ENCODE peak calls at places on chromosomes 5 and 9, in seven cellular contexts. R is brain microvascular endothelial cell; L is CD4-positive, alpha-beta T cell; C is pancreas; O is thoracic aorta; D is stomach; F is right lobe of liver. E is an unnamed sample. For H3K27me3, the result is how much of the 10 kb centered on the place peaks cover.

GRCh38 chr5:95759005-95759404 is 27.9 kb downstream of the RHOBTB3 start:
- DNase-seq in R (no peak), L (no peak), C (no peak), O (no peak), D (no peak), F (peak), E (no peak)

GRCh38 chr5:102421647-102422046 is 77.2 kb downstream of the SLCO6A1 start:
- DNase-seq in R (no peak), L (no peak), C (no peak), O (no peak), D (no peak), F (peak), E (no peak)

GRCh38 chr9:77820293-77820954 is 172.3 kb upstream of the GNA14 start:
- DNase-seq in R (peak), L (no peak), C (no peak), O (no peak), D (no peak), F (no peak), E (no peak)

GRCh38 chr5:176387384-176387925 is 943 bp downstream of the NOP16 start:
- DNase-seq in R (no peak), L (no peak), C (no peak), O (no peak), D (no peak), F (no peak), E (no peak)

GRCh38 chr9:93326056-93326455 is 125.4 kb upstream of the FAM120A start:
- DNase-seq in R (no peak), L (no peak), C (no peak), O (no peak), D (no peak), F (no peak), E (no peak)

GRCh38 chr5:1066676-1067075 is 45.2 kb downstream of the SLC12A7 start:
- DNase-seq in R (no peak), L (no peak), C (no peak), O (no peak), D (no peak), F (no peak), E (no peak)

GRCh38 chr9:13529321-13530104 is 250.0 kb upstream of the MPDZ start:
- DNase-seq in R (no peak), L (no peak), C (no peak), O (no peak), D (no peak), F (no peak), E (no peak)

GRCh38 chr5:78509884-78510769 is 138.4 kb downstream of the LHFPL2 start:
- DNase-seq in R (no peak), L (no peak), C (peak), O (peak), D (peak), F (peak), E (peak)

GRCh38 chr9:121313458-121314152 is 45.6 kb downstream of the GSN start:
- DNase-seq in R (no peak), L (no peak), C (no peak), O (no peak), D (no peak), F (no peak), E (no peak)

GRCh38 chr9:127426756-127427155 is 2.6 kb downstream of the ZNF79 start:
- DNase-seq in R (no peak), L (no peak), C (no peak), O (no peak), D (no peak), F (no peak), E (no peak)

GRCh38 chr5:169027456-169028118 is 273.4 kb downstream of the SLIT3 start:
- DNase-seq in R (no peak), L (no peak), C (no peak), O (no peak), D (peak), F (no peak), E (no peak)

GRCh38 chr5:172492991-172493390 is 38.7 kb upstream of the SH3PXD2B start:
- DNase-seq in R (no peak), L (no peak), C (no peak), O (no peak), D (no peak), F (peak), E (no peak)

GRCh38 chr5:652023-652515 is 39.9 kb downstream of the CEP72 start:
- DNase-seq in R (no peak), L (no peak), C (no peak), O (no peak), D (no peak), F (no peak), E (no peak)

GRCh38 chr5:91301459-91301858 is 81.7 kb downstream of the ARRDC3 start:
- DNase-seq in R (no peak), L (no peak), C (no peak), O (no peak), D (no peak), F (no peak), E (no peak)

DNA sequence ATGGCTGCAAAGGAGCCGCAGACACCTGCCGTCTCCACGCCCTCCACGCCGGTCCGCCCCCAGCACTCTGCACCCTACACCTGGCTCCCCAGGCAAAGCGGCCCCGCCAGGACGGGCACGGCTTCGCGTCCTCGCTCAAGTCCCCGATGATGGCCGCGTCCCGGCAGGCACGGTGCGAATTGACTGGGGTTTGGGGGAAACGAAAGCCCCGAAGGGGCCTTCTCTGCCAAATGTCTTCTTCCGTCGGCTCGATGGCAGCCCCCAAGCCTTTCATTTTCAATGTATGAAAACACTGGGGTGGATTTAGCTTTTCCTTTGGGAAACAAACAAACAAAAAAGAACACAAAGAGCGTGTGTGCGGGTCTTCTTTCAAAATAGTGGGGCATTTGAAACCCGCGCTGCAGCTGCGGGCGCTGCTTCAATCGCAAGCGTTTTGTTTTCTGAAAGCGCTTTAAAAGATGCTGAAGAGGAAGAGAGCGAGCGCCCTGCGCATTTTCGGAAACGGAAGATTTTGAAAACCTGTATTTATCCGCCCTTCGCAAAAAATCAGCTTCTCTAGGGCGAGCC is 160.0 kb downstream of the RMI1 start:
- DNase-seq in R (no peak), L (no peak), C (no peak), O (no peak), D (peak), F (no peak), E (peak)
- H3K27me3 ChIP-seq in R (under half), L (under half), C (under half), O (under half), D (under half), F (under half), E (under half)

DNA sequence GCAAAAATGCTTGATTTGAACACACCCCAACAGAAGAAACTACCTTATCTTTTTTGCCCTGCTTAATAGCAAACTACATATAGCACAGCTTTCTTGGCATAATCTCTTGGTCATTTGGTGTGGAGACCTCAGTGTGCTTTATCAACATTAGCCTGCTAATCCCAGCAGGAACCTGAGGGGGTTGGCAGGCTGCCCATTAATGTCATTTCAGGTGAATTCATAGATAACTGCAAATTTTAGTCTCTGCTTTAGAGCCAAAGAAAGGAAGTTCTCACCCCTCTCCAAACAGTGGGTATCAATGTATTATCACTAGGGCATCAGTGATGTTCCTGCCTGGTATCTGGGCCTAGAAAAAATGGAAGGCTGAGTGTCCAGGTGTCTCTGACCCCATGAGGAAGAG is 489.0 kb downstream of the NTRK2 start:
- DNase-seq in R (no peak), L (no peak), C (no peak), O (no peak), D (peak), F (no peak), E (no peak)
- H3K27me3 ChIP-seq in R (under half), L (under half), C (under half), O (under half), D (under half), F (under half), E (under half)

GRCh38 chr5:31939151-31939550 is 235.0 kb downstream of the GOLPH3 start:
- DNase-seq in R (no peak), L (no peak), C (no peak), O (no peak), D (no peak), F (peak), E (no peak)
- H3K27me3 ChIP-seq in R (under half), L (under half), C (under half), O (under half), D (under half), F (under half), E (under half)

GRCh38 chr9:124450241-124450924 is at the start of gene ADGRD2:
- DNase-seq in R (peak), L (no peak), C (peak), O (no peak), D (no peak), F (peak), E (no peak)
- H3K27me3 ChIP-seq in R (under half), L (under half), C (under half), O (under half), D (half or more), F (under half), E (under half)

GRCh38 chr9:107142430-107142829 is 140.6 kb upstream of the RAD23B start:
- DNase-seq in R (no peak), L (no peak), C (no peak), O (no peak), D (no peak), F (no peak), E (no peak)

GRCh38 chr9:107141967-107142366 is 141.1 kb upstream of the RAD23B start:
- DNase-seq in R (peak), L (no peak), C (no peak), O (no peak), D (no peak), F (no peak), E (no peak)

GRCh38 chr9:107144475-107144874 is 138.6 kb upstream of the RAD23B start:
- DNase-seq in R (no peak), L (no peak), C (no peak), O (no peak), D (no peak), F (no peak), E (no peak)

GRCh38 chr9:107147134-107147533 is 135.9 kb upstream of the RAD23B start:
- DNase-seq in R (no peak), L (no peak), C (no peak), O (no peak), D (no peak), F (no peak), E (no peak)

GRCh38 chr9:107142896-107143603 is 140.0 kb upstream of the RAD23B start:
- DNase-seq in R (no peak), L (no peak), C (no peak), O (no peak), D (no peak), F (peak), E (no peak)
- H3K27me3 ChIP-seq in R (under half), L (under half), C (under half), O (under half), D (under half), F (under half), E (under half)

DNA sequence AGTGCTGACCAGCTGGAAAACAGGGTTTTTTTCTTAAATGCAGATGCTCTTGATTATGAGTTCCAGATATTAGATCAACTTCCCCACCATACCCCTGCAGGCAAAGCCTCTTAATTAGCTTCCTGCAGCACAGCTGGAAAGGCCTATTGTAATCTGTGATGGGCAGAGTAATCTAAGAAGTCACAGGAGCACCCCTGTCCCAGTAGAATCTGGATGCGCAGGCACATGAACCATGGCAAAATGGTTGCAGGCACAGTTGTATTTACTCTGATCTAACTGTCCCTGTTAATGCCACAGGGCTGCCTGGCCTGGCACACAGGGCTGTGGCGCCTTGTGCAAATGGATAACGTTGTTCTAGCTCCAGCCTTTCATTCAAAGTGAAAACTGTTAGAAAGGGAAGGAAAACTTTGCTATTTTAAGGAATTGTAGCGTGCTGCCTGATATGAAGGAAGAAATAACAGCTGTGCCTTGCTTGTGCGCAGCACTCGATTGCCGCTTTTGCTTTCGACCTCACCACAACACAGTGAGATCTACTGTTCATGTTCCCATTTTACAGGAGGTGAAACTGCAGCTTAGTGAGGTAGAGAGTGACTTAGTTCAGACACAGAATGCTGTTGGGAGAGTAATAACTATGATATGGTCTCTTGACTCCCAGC is 2.3 kb downstream of the TGFBI start:
- DNase-seq in R (no peak), L (no peak), C (no peak), O (no peak), D (no peak), F (peak), E (no peak)
- H3K27me3 ChIP-seq in R (under half), L (under half), C (under half), O (under half), D (under half), F (under half), E (under half)

E was measured in GM06990.